ENCODE peak calls at places on chromosome 21, in six cellular contexts. E is upper lobe of left lung, T is A549, Y is ovary, M is stomach, O is suprapubic skin. Q is an unnamed sample.

GRCh38 chr21:15775981-15776380 is 46.2 kb downstream of the USP25 start:
- DNase-seq in E (no peak), T (no peak), Y (no peak), M (no peak), O (no peak), Q (no peak)

GRCh38 chr21:28099296-28099695 is 893.4 kb downstream of the LTN1 start:
- DNase-seq in E (no peak), T (no peak), Y (peak), M (no peak), O (no peak), Q (no peak)

GRCh38 chr21:37758997-37759396 is 157.3 kb downstream of the KCNJ6 start:
- DNase-seq in E (no peak), T (peak), Y (no peak), M (peak), O (no peak), Q (no peak)

GRCh38 chr21:45973475-45974072 is 8.0 kb upstream of the COL6A1 start:
- DNase-seq in E (peak), T (peak), Y (peak), M (peak), O (peak), Q (peak)

GRCh38 chr21:45852886-45853400 is 128.6 kb upstream of the COL6A1 start:
- DNase-seq in E (no peak), T (no peak), Y (no peak), M (peak), O (peak), Q (no peak)

GRCh38 chr21:44443291-44443890 is 11.9 kb upstream of the LRRC3 start:
- DNase-seq in E (peak), T (no peak), Y (no peak), M (no peak), O (no peak), Q (no peak)

GRCh38 chr21:19853061-19853460 is 1145.1 kb upstream of the NCAM2 start:
- DNase-seq in E (peak), T (no peak), Y (no peak), M (no peak), O (no peak), Q (no peak)

GRCh38 chr21:46215436-46216131 is 13.0 kb downstream of the LSS start:
- DNase-seq in E (peak), T (no peak), Y (no peak), M (no peak), O (peak), Q (no peak)

GRCh38 chr21:24280591-24280990 is 1326.7 kb downstream of the MRPL39 start:
- DNase-seq in E (no peak), T (no peak), Y (no peak), M (no peak), O (no peak), Q (no peak)

GRCh38 chr21:34830386-34831140 is 161.8 kb downstream of the CLIC6 start:
- DNase-seq in E (no peak), T (no peak), Y (no peak), M (no peak), O (no peak), Q (no peak)
- TF ChIP-seq POLR2A in E (no peak), T (no peak), Y (no peak), M (no peak), O (no peak), Q (no peak)

GRCh38 chr21:42768324-42769121 is 110.8 kb downstream of the WDR4 start:
- DNase-seq in E (no peak), T (no peak), Y (no peak), M (no peak), O (no peak), Q (no peak)
- TF ChIP-seq EP300 in E (no peak), T (no peak), Y (no peak), M (no peak), O (no peak), Q (no peak)

DNA sequence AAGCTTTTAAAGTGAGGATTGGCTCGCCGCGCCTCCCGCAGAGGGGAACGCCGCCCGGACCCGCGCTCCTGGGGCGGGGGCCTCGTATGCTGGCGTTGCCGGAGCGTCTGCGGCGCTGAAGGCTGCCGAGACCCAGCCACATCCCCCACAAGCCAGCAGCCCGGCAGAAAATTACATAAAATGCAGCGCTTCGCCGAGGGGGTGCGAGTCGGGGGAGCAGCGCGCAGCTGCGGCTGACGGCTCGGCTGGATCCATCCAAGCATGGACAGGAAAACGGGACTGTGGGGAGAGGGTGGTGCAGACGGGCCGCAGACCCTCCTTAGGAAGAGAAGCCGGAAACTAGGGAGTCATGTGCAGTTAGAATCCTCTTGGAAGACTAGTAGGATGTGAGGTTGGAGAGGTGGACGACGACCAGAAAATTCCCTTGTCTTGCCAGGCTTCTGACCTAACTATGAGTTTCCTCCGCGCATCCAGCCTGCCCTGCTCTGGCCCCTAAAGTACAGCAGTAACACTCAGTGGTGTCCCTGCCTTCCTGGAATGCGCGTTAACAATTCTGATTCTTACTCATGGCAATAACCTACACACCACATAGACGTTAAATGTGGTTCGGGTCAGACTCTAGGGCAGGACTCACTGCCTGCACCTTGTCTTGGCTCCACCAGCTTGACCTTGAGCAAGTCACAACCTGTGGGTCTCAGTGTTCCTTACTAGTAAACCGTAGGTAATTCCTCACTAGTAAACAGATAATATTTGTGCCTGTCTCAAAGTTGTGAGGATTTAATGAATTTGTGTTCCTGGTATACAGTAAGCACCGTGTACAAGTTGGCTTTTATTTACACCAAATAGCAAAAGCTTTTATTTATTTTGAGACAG is 959 bp upstream of the BRWD1 start:
- DNase-seq in E (no peak), T (peak), Y (no peak), M (peak), O (no peak), Q (no peak)
- TF ChIP-seq POLR2A in E (no peak), T (no peak), Y (no peak), M (no peak), O (no peak), Q (no peak)

DNA sequence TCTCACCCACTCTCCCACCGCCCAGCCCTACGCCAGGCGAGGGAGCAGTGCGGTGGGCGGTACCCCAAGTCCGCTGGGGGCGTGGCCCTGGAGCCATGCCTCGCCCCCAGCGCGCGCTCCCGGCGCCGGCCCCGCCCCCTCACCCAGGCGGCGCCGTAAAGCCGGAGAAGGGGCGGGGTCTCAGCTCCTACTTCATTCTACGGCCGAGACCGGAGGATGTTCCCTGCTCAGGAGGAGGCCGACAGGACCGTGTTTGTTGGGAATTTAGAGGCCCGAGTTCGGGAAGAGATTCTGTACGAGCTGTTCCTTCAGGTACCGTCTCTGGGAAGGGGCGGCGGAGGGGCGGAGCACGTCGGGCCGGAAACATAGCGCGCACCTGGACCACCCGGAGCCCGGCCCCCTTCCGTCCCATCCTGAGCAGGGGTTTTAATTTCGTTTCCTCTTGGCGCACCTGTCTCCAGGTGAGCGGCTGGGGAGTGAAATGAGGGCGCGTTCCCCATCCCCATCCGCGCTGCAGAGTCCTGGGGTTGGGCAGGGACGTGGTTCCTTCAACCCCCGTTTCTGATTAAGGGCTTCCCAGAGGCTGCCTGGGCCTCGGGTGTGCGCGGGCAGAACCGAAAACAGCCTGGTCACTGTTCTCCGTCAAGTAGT is at the start of gene RBM11:
- DNase-seq in E (peak), T (peak), Y (peak), M (peak), O (peak), Q (peak)
- TF ChIP-seq EP300 in E (no peak), T (no peak), Y (no peak), M (no peak), O (no peak), Q (peak)

Q was measured in tibial nerve.